ENCODE peak calls at places on chromosome 11, in six cellular contexts. One of them, this sample, is unnamed.
A peak's percentile ranks its signal among the peaks of the same experiment; 100 is the strongest.

GRCh38 chr11:7577883-7578242 is 64.1 kb downstream of the PPFIBP2 start:
- DNase-seq in stimulated activated CD8-positive, alpha-beta memory T cell treated with anti-CD3 and anti-CD28 coated beads, Interleukin-4, amount 100 ng/mL, for 1 hour: no peak
- DNase-seq in brain pericyte: no peak
- DNase-seq in GM23338: peak; percentile 69
- DNase-seq in BE2C: peak; percentile 12
- DNase-seq in nephron progenitor cell: no peak
- DNase-seq in this sample: no peak

GRCh38 chr11:116731097-116731761 is 41.6 kb downstream of the BUD13 start:
- DNase-seq in stimulated activated CD8-positive, alpha-beta memory T cell treated with anti-CD3 and anti-CD28 coated beads, Interleukin-4, amount 100 ng/mL, for 1 hour: no peak
- DNase-seq in brain pericyte: no peak
- DNase-seq in GM23338: peak; percentile 85
- DNase-seq in BE2C: peak; percentile 50
- DNase-seq in nephron progenitor cell: peak; percentile 66
- DNase-seq in this sample: no peak

GRCh38 chr11:47590026-47590861 is 3.8 kb downstream of the FAM180B start:
- DNase-seq in stimulated activated CD8-positive, alpha-beta memory T cell treated with anti-CD3 and anti-CD28 coated beads, Interleukin-4, amount 100 ng/mL, for 1 hour: no peak
- DNase-seq in brain pericyte: no peak
- DNase-seq in GM23338: peak; percentile 89
- DNase-seq in BE2C: no peak
- DNase-seq in nephron progenitor cell: no peak
- DNase-seq in this sample: no peak

GRCh38 chr11:43786016-43786415 is 94.6 kb upstream of the ALKBH3 start:
- DNase-seq in stimulated activated CD8-positive, alpha-beta memory T cell treated with anti-CD3 and anti-CD28 coated beads, Interleukin-4, amount 100 ng/mL, for 1 hour: no peak
- DNase-seq in brain pericyte: no peak
- DNase-seq in GM23338: no peak
- DNase-seq in BE2C: no peak
- DNase-seq in nephron progenitor cell: no peak
- DNase-seq in this sample: no peak

GRCh38 chr11:79973701-79974626 is 533.1 kb upstream of the TENM4 start:
- DNase-seq in stimulated activated CD8-positive, alpha-beta memory T cell treated with anti-CD3 and anti-CD28 coated beads, Interleukin-4, amount 100 ng/mL, for 1 hour: no peak
- DNase-seq in brain pericyte: no peak
- DNase-seq in GM23338: peak; percentile 66
- DNase-seq in BE2C: no peak
- DNase-seq in nephron progenitor cell: peak; percentile 2
- DNase-seq in this sample: no peak

GRCh38 chr11:38416141-38416540 is 1818.1 kb upstream of the RAG2 start:
- DNase-seq in stimulated activated CD8-positive, alpha-beta memory T cell treated with anti-CD3 and anti-CD28 coated beads, Interleukin-4, amount 100 ng/mL, for 1 hour: no peak
- DNase-seq in brain pericyte: peak; percentile 45
- DNase-seq in GM23338: no peak
- DNase-seq in BE2C: no peak
- DNase-seq in nephron progenitor cell: no peak
- DNase-seq in this sample: no peak

GRCh38 chr11:79160786-79161403 is 279.9 kb downstream of the TENM4 start:
- DNase-seq in stimulated activated CD8-positive, alpha-beta memory T cell treated with anti-CD3 and anti-CD28 coated beads, Interleukin-4, amount 100 ng/mL, for 1 hour: no peak
- DNase-seq in brain pericyte: no peak
- DNase-seq in GM23338: peak; percentile 26
- DNase-seq in BE2C: no peak
- DNase-seq in nephron progenitor cell: peak; percentile 20
- DNase-seq in this sample: no peak

GRCh38 chr11:1532606-1533341 is 39.3 kb downstream of the DUSP8 start:
- DNase-seq in stimulated activated CD8-positive, alpha-beta memory T cell treated with anti-CD3 and anti-CD28 coated beads, Interleukin-4, amount 100 ng/mL, for 1 hour: no peak
- DNase-seq in brain pericyte: no peak
- DNase-seq in GM23338: no peak
- DNase-seq in BE2C: no peak
- DNase-seq in nephron progenitor cell: no peak
- DNase-seq in this sample: no peak

GRCh38 chr11:36774603-36775002 is 176.6 kb upstream of the RAG2 start:
- DNase-seq in stimulated activated CD8-positive, alpha-beta memory T cell treated with anti-CD3 and anti-CD28 coated beads, Interleukin-4, amount 100 ng/mL, for 1 hour: no peak
- DNase-seq in brain pericyte: no peak
- DNase-seq in GM23338: no peak
- DNase-seq in BE2C: no peak
- DNase-seq in nephron progenitor cell: no peak
- DNase-seq in this sample: no peak

GRCh38 chr11:80929406-80929805 is 1488.6 kb upstream of the TENM4 start:
- DNase-seq in stimulated activated CD8-positive, alpha-beta memory T cell treated with anti-CD3 and anti-CD28 coated beads, Interleukin-4, amount 100 ng/mL, for 1 hour: no peak
- DNase-seq in brain pericyte: no peak
- DNase-seq in GM23338: no peak
- DNase-seq in BE2C: no peak
- DNase-seq in nephron progenitor cell: no peak
- DNase-seq in this sample: no peak

GRCh38 chr11:380491-380890 is 11.2 kb downstream of the B4GALNT4 start:
- DNase-seq in stimulated activated CD8-positive, alpha-beta memory T cell treated with anti-CD3 and anti-CD28 coated beads, Interleukin-4, amount 100 ng/mL, for 1 hour: no peak
- DNase-seq in brain pericyte: no peak
- DNase-seq in GM23338: no peak
- DNase-seq in BE2C: no peak
- DNase-seq in nephron progenitor cell: no peak
- DNase-seq in this sample: no peak

This sample was measured in activated gamma-delta T cell treated with Interleukin-2 at 50 U/mL for 16 hours.